ENCODE peak calls at places on chromosomes 1 and 21, in seven cellular contexts. V, F, B, L, H, O and J are unnamed samples.

GRCh38 chr1:169460193-169460833 is 25.4 kb downstream of the SLC19A2 start:
- DNase-seq in V (peak; percentile 9), F (peak; percentile 6), B (no peak), L (no peak), H (peak; percentile 36), O (peak; percentile 7), J (no peak)

GRCh38 chr1:234842726-234843641 is 233.0 kb upstream of the IRF2BP2 start:
- DNase-seq in V (no peak), F (no peak), B (no peak), L (peak; percentile 9), H (no peak), O (no peak), J (peak; percentile 48)

GRCh38 chr1:71462247-71462646 is 381.4 kb upstream of the ZRANB2 start:
- DNase-seq in V (no peak), F (no peak), B (no peak), L (no peak), H (no peak), O (no peak), J (no peak)

GRCh38 chr21:24988941-24989340 is 618.3 kb downstream of the MRPL39 start:
- DNase-seq in V (no peak), F (no peak), B (no peak), L (no peak), H (no peak), O (no peak), J (no peak)

GRCh38 chr1:45945426-45945825 is 142.0 kb downstream of the MAST2 start:
- DNase-seq in V (peak; percentile 77), F (no peak), B (no peak), L (no peak), H (no peak), O (no peak), J (no peak)

GRCh38 chr1:81550753-81551152 is 250.0 kb upstream of the ADGRL2 start:
- DNase-seq in V (no peak), F (no peak), B (no peak), L (no peak), H (peak; percentile 84), O (no peak), J (peak; percentile 93)

GRCh38 chr1:209416009-209416408 is 167.5 kb upstream of the CAMK1G start:
- DNase-seq in V (no peak), F (no peak), B (no peak), L (no peak), H (peak; percentile 99), O (no peak), J (peak; percentile 94)

GRCh38 chr1:6475381-6476133 is 9.6 kb upstream of the TNFRSF25 start:
- DNase-seq in V (peak; percentile 47), F (no peak), B (peak; percentile 88), L (peak; percentile 69), H (no peak), O (peak; percentile 66), J (peak; percentile 84)

GRCh38 chr1:44112486-44112885 is 6.1 kb upstream of the KLF17 start:
- DNase-seq in V (peak; percentile 24), F (no peak), B (no peak), L (no peak), H (no peak), O (no peak), J (no peak)

GRCh38 chr21:36747815-36748381 is 49.0 kb downstream of the SIM2 start:
- DNase-seq in V (peak; percentile 45), F (no peak), B (no peak), L (peak; percentile 70), H (no peak), O (peak; percentile 91), J (peak; percentile 81)

GRCh38 chr1:110781525-110781924 is 91.4 kb upstream of the CD53 start:
- DNase-seq in V (no peak), F (no peak), B (no peak), L (no peak), H (no peak), O (no peak), J (no peak)

GRCh38 chr1:121459235-121459634 is 274.5 kb downstream of the SRGAP2C start:
- DNase-seq in V (no peak), F (no peak), B (no peak), L (no peak), H (no peak), O (no peak), J (no peak)

GRCh38 chr1:220717800-220718640 is 27.9 kb downstream of the C1orf115 start:
- DNase-seq in V (no peak), F (no peak), B (no peak), L (no peak), H (no peak), O (no peak), J (no peak)

GRCh38 chr1:112836642-112837041 is 119.4 kb downstream of the SLC16A1 start:
- DNase-seq in V (no peak), F (no peak), B (no peak), L (no peak), H (no peak), O (no peak), J (no peak)

GRCh38 chr1:59169703-59170102 is 127.2 kb upstream of the FGGY start:
- DNase-seq in V (no peak), F (no peak), B (no peak), L (no peak), H (no peak), O (no peak), J (no peak)

GRCh38 chr1:65679773-65680172 is 112.9 kb upstream of the PDE4B start:
- DNase-seq in V (no peak), F (no peak), B (no peak), L (no peak), H (no peak), O (no peak), J (no peak)

GRCh38 chr1:42340093-42340492 is 5.1 kb upstream of the FOXJ3 start:
- DNase-seq in V (peak; percentile 17), F (no peak), B (no peak), L (no peak), H (peak; percentile 93), O (no peak), J (no peak)

GRCh38 chr1:25743164-25744139 is 56.5 kb upstream of the SELENON start:
- DNase-seq in V (no peak), F (no peak), B (peak; percentile 94), L (peak; percentile 64), H (no peak), O (no peak), J (no peak)

GRCh38 chr1:185441608-185442007 is 124.6 kb upstream of the IVNS1ABP start:
- DNase-seq in V (peak; percentile 88), F (no peak), B (no peak), L (no peak), H (peak; percentile 65), O (no peak), J (no peak)